ENCODE peak calls at places on chromosomes 12 and 14, in six cellular contexts. E is D721Med, G is left cardiac atrium, X is NCI-H526 treated with DMSO at 0.1 percent for 48 hours, D is iPS DF 6.9, Q is non-pigmented ciliary epithelial cell. L is an unnamed sample.

GRCh38 chr14:98704441-98704840 is 567.6 kb downstream of the BCL11B start:
- DNase-seq in E (no peak), X (no peak), Q (no peak), G (no peak), D (no peak), L (no peak)

GRCh38 chr12:18492372-18493025 is 231.2 kb downstream of the PIK3C2G start:
- DNase-seq in G (no peak), E (no peak), X (no peak), Q (peak), D (no peak), L (no peak)

GRCh38 chr14:67962215-67962644 is 142.7 kb downstream of the RAD51B start:
- DNase-seq in E (no peak), X (no peak), D (no peak), Q (no peak), G (no peak), L (no peak)

GRCh38 chr12:45478931-45479330 is 250.6 kb upstream of the ARID2 start:
- DNase-seq in E (no peak), G (no peak), D (no peak), X (no peak), Q (no peak), L (no peak)

GRCh38 chr12:130192667-130193345 is 30.5 kb downstream of the FZD10 start:
- DNase-seq in Q (no peak), E (no peak), X (peak), G (no peak), D (no peak), L (no peak)

GRCh38 chr12:25979563-25979962 is 21.1 kb downstream of the RASSF8 start:
- DNase-seq in G (no peak), E (no peak), Q (no peak), X (no peak), D (no peak), L (no peak)

GRCh38 chr14:99899578-99900178 is 106.5 kb downstream of the EML1 start:
- DNase-seq in X (no peak), G (no peak), E (no peak), D (no peak), Q (no peak), L (no peak)

GRCh38 chr14:22555573-22556011 is 33.4 kb downstream of the DAD1 start:
- DNase-seq in X (no peak), D (no peak), G (no peak), Q (no peak), E (no peak), L (no peak)

GRCh38 chr12:121301876-121302275 is 5.4 kb upstream of the CAMKK2 start:
- DNase-seq in D (no peak), G (no peak), X (no peak), E (no peak), Q (no peak), L (no peak)

GRCh38 chr14:25041484-25041883 is 8.5 kb downstream of the STXBP6 start:
- DNase-seq in G (no peak), E (no peak), Q (no peak), X (no peak), D (no peak), L (no peak)

GRCh38 chr14:72679591-72680151 is 214.2 kb downstream of the DPF3 start:
- DNase-seq in E (no peak), G (no peak), D (no peak), Q (no peak), X (no peak), L (peak)

GRCh38 chr12:117485984-117486839 is 124.8 kb upstream of the NOS1 start:
- DNase-seq in X (no peak), Q (no peak), E (no peak), D (no peak), G (no peak), L (no peak)

GRCh38 chr14:54343276-54344121 is 53.3 kb upstream of the CDKN3 start:
- DNase-seq in D (no peak), X (peak), E (no peak), G (no peak), Q (no peak), L (no peak)

GRCh38 chr12:113190761-113191160 is 5.2 kb downstream of the RITA1 start:
- DNase-seq in G (no peak), Q (no peak), X (no peak), D (peak), E (no peak), L (no peak)

GRCh38 chr12:5138845-5139244 is 95.2 kb downstream of the KCNA5 start:
- DNase-seq in G (no peak), D (no peak), Q (no peak), X (no peak), E (no peak), L (no peak)

GRCh38 chr12:20089077-20089476 is 279.3 kb upstream of the PDE3A start:
- DNase-seq in Q (no peak), X (no peak), E (no peak), G (no peak), D (no peak), L (no peak)

L was measured in nucleus accumbens.